ENCODE peak calls at places on chromosomes 13 and 19, in five cellular contexts. One of them, this sample, is unnamed.

GRCh38 chr19:17739121-17739875 is 12.0 kb upstream of the FCHO1 start:
- DNase-seq in transverse colon: peak
- DNase-seq in body of pancreas: no peak
- DNase-seq in IMR-90: no peak
- DNase-seq in right lobe of liver: no peak
- DNase-seq in this sample: no peak

GRCh38 chr13:35208587-35208986 is 266.5 kb downstream of the NBEA start:
- DNase-seq in transverse colon: no peak
- DNase-seq in body of pancreas: no peak
- DNase-seq in IMR-90: no peak
- DNase-seq in right lobe of liver: no peak
- DNase-seq in this sample: no peak

GRCh38 chr13:99205621-99206220 is 5.1 kb downstream of the UBAC2 start:
- DNase-seq in body of pancreas: no peak
- DNase-seq in transverse colon: no peak
- DNase-seq in right lobe of liver: no peak
- DNase-seq in IMR-90: no peak
- DNase-seq in this sample: no peak

GRCh38 chr13:79966039-79966438 is 374.9 kb downstream of the SPRY2 start:
- DNase-seq in transverse colon: no peak
- DNase-seq in body of pancreas: no peak
- DNase-seq in right lobe of liver: no peak
- DNase-seq in IMR-90: peak
- DNase-seq in this sample: no peak

GRCh38 chr19:49652723-49653465 is 10.9 kb downstream of the SCAF1 start:
- DNase-seq in IMR-90: no peak
- DNase-seq in right lobe of liver: no peak
- DNase-seq in transverse colon: no peak
- DNase-seq in body of pancreas: no peak
- DNase-seq in this sample: no peak

GRCh38 chr19:50486823-50487515 is 10.3 kb upstream of the GARIN5A start:
- DNase-seq in transverse colon: no peak
- DNase-seq in right lobe of liver: no peak
- DNase-seq in body of pancreas: peak
- DNase-seq in IMR-90: peak
- DNase-seq in this sample: no peak

GRCh38 chr19:29478578-29479565 is 46.9 kb upstream of the VSTM2B start:
- DNase-seq in right lobe of liver: no peak
- DNase-seq in transverse colon: no peak
- DNase-seq in IMR-90: no peak
- DNase-seq in body of pancreas: peak
- DNase-seq in this sample: peak

GRCh38 chr19:37763488-37763887 is 15.9 kb downstream of the ZNF573 start:
- DNase-seq in right lobe of liver: no peak
- DNase-seq in transverse colon: no peak
- DNase-seq in body of pancreas: no peak
- DNase-seq in IMR-90: peak
- DNase-seq in this sample: no peak

GRCh38 chr13:48437381-48437780 is 24.5 kb upstream of the LPAR6 start:
- DNase-seq in right lobe of liver: peak
- DNase-seq in transverse colon: peak
- DNase-seq in IMR-90: peak
- DNase-seq in body of pancreas: peak
- DNase-seq in this sample: no peak

GRCh38 chr13:49042476-49042875 is 66.8 kb downstream of the FNDC3A start:
- DNase-seq in IMR-90: peak
- DNase-seq in body of pancreas: no peak
- DNase-seq in transverse colon: no peak
- DNase-seq in right lobe of liver: no peak
- DNase-seq in this sample: no peak

GRCh38 chr19:2574971-2575630 is 99.2 kb downstream of the GADD45B start:
- DNase-seq in IMR-90: no peak
- DNase-seq in transverse colon: no peak
- DNase-seq in body of pancreas: no peak
- DNase-seq in right lobe of liver: no peak
- DNase-seq in this sample: peak

GRCh38 chr13:76936736-76937135 is 11.6 kb upstream of the ACOD1 start:
- DNase-seq in right lobe of liver: no peak
- DNase-seq in IMR-90: no peak
- DNase-seq in body of pancreas: no peak
- DNase-seq in transverse colon: no peak
- DNase-seq in this sample: no peak

GRCh38 chr19:1566392-1567115 is 1.6 kb downstream of the MEX3D start:
- DNase-seq in body of pancreas: peak
- DNase-seq in transverse colon: peak
- DNase-seq in right lobe of liver: no peak
- DNase-seq in IMR-90: peak
- DNase-seq in this sample: peak

GRCh38 chr13:50617134-50617721 is 226.3 kb downstream of the DLEU7 start:
- DNase-seq in IMR-90: peak
- DNase-seq in right lobe of liver: no peak
- DNase-seq in transverse colon: no peak
- DNase-seq in body of pancreas: no peak
- DNase-seq in this sample: no peak

GRCh38 chr19:8028951-8029491 is 23.5 kb upstream of the CCL25 start:
- DNase-seq in transverse colon: no peak
- DNase-seq in body of pancreas: no peak
- DNase-seq in right lobe of liver: no peak
- DNase-seq in IMR-90: peak
- DNase-seq in this sample: no peak

GRCh38 chr19:3059653-3060052 is 2.6 kb downstream of the TLE5 start:
- DNase-seq in transverse colon: no peak
- DNase-seq in IMR-90: no peak
- DNase-seq in right lobe of liver: no peak
- DNase-seq in body of pancreas: no peak
- DNase-seq in this sample: no peak

GRCh38 chr19:46746281-46746965 is at the start of gene STRN4:
- DNase-seq in body of pancreas: peak
- DNase-seq in right lobe of liver: no peak
- DNase-seq in transverse colon: peak
- DNase-seq in IMR-90: no peak
- DNase-seq in this sample: no peak

GRCh38 chr13:53398051-53398450 is 369.4 kb downstream of the OLFM4 start:
- DNase-seq in right lobe of liver: no peak
- DNase-seq in IMR-90: no peak
- DNase-seq in body of pancreas: no peak
- DNase-seq in transverse colon: no peak
- DNase-seq in this sample: no peak

GRCh38 chr19:47447470-47448359 is 24.0 kb downstream of the SLC8A2 start:
- DNase-seq in body of pancreas: peak
- DNase-seq in IMR-90: peak
- DNase-seq in transverse colon: peak
- DNase-seq in right lobe of liver: peak
- DNase-seq in this sample: no peak

GRCh38 chr13:60837806-60838205 is 440.8 kb downstream of the TDRD3 start:
- DNase-seq in IMR-90: no peak
- DNase-seq in right lobe of liver: no peak
- DNase-seq in transverse colon: no peak
- DNase-seq in body of pancreas: no peak
- DNase-seq in this sample: no peak

GRCh38 chr13:64529874-64530485 is 2700.2 kb downstream of the PCDH9 start:
- DNase-seq in transverse colon: no peak
- DNase-seq in IMR-90: no peak
- DNase-seq in body of pancreas: peak
- DNase-seq in right lobe of liver: no peak
- DNase-seq in this sample: no peak

GRCh38 chr13:98576963-98577822 is at the start of gene STK24:
- DNase-seq in right lobe of liver: peak
- DNase-seq in transverse colon: peak
- DNase-seq in IMR-90: peak
- DNase-seq in body of pancreas: peak
- DNase-seq in this sample: no peak

GRCh38 chr13:94435604-94436226 is 43.8 kb downstream of the DCT start:
- DNase-seq in right lobe of liver: no peak
- DNase-seq in transverse colon: no peak
- DNase-seq in IMR-90: peak
- DNase-seq in body of pancreas: no peak
- DNase-seq in this sample: no peak

GRCh38 chr13:73261739-73262216 is 203.0 kb downstream of the KLF5 start:
- DNase-seq in body of pancreas: peak
- DNase-seq in transverse colon: no peak
- DNase-seq in right lobe of liver: no peak
- DNase-seq in IMR-90: no peak
- DNase-seq in this sample: no peak

GRCh38 chr13:20074956-20075355 is 85.9 kb downstream of the GJA3 start:
- DNase-seq in right lobe of liver: no peak
- DNase-seq in transverse colon: no peak
- DNase-seq in body of pancreas: no peak
- DNase-seq in IMR-90: no peak
- DNase-seq in this sample: no peak

GRCh38 chr19:50909240-50910070 is 1.7 kb downstream of the KLK4 start:
- DNase-seq in body of pancreas: peak
- DNase-seq in transverse colon: peak
- DNase-seq in IMR-90: no peak
- DNase-seq in right lobe of liver: peak
- DNase-seq in this sample: no peak

GRCh38 chr13:48896312-48896711 is 79.4 kb upstream of the FNDC3A start:
- DNase-seq in body of pancreas: no peak
- DNase-seq in transverse colon: no peak
- DNase-seq in right lobe of liver: no peak
- DNase-seq in IMR-90: peak
- DNase-seq in this sample: no peak

GRCh38 chr13:108924154-108924940 is 294.9 kb downstream of the MYO16 start:
- DNase-seq in body of pancreas: no peak
- DNase-seq in right lobe of liver: no peak
- DNase-seq in IMR-90: peak
- DNase-seq in transverse colon: no peak
- DNase-seq in this sample: no peak

GRCh38 chr13:22039961-22040360 is 369.1 kb downstream of the FGF9 start:
- DNase-seq in body of pancreas: no peak
- DNase-seq in IMR-90: no peak
- DNase-seq in transverse colon: no peak
- DNase-seq in right lobe of liver: no peak
- DNase-seq in this sample: no peak

DNA sequence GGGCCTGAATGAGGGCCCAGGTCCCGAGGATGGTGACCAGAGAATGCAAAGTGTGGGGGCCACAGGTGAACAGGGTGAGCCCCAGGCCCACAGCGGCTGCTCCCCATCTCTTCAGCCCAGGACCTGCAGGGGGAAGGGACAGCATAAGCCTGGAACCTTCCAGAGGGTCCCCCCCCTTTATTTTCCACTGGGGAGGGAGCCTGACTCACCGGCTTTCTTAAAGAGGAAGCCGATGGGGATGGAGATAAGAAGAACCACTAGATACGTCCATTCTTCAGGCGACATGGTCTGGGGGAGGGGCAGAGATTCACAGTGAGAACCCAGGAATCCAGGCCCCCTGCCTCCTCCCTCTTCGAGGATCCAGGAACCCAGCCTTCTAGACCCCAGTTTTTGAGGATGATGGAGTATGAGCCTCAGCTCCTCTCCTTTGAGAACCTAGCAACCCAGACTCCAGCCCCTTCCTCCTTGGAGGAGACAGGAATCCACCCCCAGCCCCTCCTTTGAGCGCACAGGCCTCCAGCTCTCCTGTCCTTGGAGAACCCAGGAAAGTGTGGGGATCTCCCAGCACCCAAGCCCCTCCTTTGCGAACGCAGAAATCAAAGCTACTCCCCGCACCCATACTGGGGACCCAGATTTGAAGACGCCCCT is 1.0 kb downstream of the MBOAT7 start:
- DNase-seq in transverse colon: no peak
- DNase-seq in IMR-90: peak
- DNase-seq in body of pancreas: no peak
- DNase-seq in right lobe of liver: no peak
- DNase-seq in this sample: no peak
- TF ChIP-seq POLR2A in transverse colon: no peak
- TF ChIP-seq POLR2A in IMR-90: no peak
- TF ChIP-seq POLR2A in body of pancreas: no peak
- TF ChIP-seq POLR2A in right lobe of liver: no peak
- TF ChIP-seq POLR2A in this sample: no peak

GRCh38 chr13:29436721-29437250 is 158.7 kb downstream of the SLC7A1 start:
- DNase-seq in transverse colon: no peak
- DNase-seq in right lobe of liver: no peak
- DNase-seq in IMR-90: no peak
- DNase-seq in body of pancreas: no peak
- DNase-seq in this sample: no peak

GRCh38 chr13:29436291-29436690 is 159.2 kb downstream of the SLC7A1 start:
- DNase-seq in body of pancreas: no peak
- DNase-seq in transverse colon: no peak
- DNase-seq in IMR-90: peak
- DNase-seq in right lobe of liver: no peak
- DNase-seq in this sample: no peak

GRCh38 chr13:29434217-29434940 is 161.1 kb downstream of the SLC7A1 start:
- DNase-seq in right lobe of liver: no peak
- DNase-seq in body of pancreas: no peak
- DNase-seq in IMR-90: no peak
- DNase-seq in transverse colon: no peak
- DNase-seq in this sample: no peak

GRCh38 chr13:29438772-29439171 is 156.7 kb downstream of the SLC7A1 start:
- DNase-seq in transverse colon: no peak
- DNase-seq in body of pancreas: no peak
- DNase-seq in right lobe of liver: no peak
- DNase-seq in IMR-90: no peak
- DNase-seq in this sample: no peak

DNA sequence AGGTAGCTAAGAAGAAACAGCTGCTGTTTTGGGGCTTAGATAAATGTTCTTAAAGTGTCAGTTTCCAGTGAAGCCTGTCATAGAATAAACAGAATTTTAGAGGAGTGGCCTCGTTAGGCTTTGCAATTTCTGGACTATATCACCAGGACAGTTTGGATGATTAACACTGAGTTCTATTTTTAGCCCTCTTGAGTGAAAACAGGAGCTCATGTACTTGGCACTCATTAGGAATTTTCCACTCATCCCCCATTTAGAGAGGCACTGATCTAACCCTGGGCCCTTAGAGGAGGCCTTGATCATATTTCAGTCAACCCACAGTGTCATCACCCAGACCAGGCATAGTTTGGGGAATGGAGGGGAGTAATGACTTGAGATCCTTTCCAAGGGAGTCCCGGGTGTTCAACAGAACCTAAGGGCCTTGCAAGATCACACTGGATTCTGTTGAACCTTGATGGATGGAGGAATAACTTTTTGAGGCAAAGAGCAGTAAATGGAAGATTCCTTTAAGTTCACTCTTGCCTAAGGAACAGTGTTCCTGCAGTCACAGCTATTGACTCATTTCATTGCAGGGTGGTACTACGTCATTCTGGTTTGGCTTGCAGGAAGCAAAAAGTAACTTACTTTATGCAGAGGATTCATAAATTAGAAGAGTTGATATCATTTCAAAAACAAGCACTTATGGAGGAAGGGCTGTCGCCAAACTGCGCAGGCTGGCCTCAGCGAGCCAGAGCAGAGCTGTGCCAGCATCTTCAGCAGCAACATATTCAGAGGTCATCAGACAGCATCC is 160.2 kb downstream of the SLC7A1 start:
- DNase-seq in transverse colon: no peak
- DNase-seq in right lobe of liver: no peak
- DNase-seq in body of pancreas: no peak
- DNase-seq in IMR-90: peak
- DNase-seq in this sample: no peak
- H3K27ac ChIP-seq in transverse colon: peak
- H3K27ac ChIP-seq in right lobe of liver: no peak
- H3K27ac ChIP-seq in body of pancreas: peak
- H3K27ac ChIP-seq in IMR-90: peak
- H3K27ac ChIP-seq in this sample: no peak

GRCh38 chr19:41397086-41398041 is at the start of the genes BCKDHA and EXOSC5:
- DNase-seq in transverse colon: peak
- DNase-seq in body of pancreas: peak
- DNase-seq in IMR-90: peak
- DNase-seq in right lobe of liver: peak
- DNase-seq in this sample: peak
- TF ChIP-seq POLR2A in transverse colon: peak
- TF ChIP-seq POLR2A in body of pancreas: no peak
- TF ChIP-seq POLR2A in IMR-90: peak
- TF ChIP-seq POLR2A in right lobe of liver: no peak
- TF ChIP-seq POLR2A in this sample: no peak

GRCh38 chr13:105436946-105437345 is 1098.5 kb downstream of the EFNB2 start:
- DNase-seq in transverse colon: no peak
- DNase-seq in right lobe of liver: no peak
- DNase-seq in body of pancreas: no peak
- DNase-seq in IMR-90: no peak
- DNase-seq in this sample: no peak
- H3K27ac ChIP-seq in transverse colon: no peak
- H3K27ac ChIP-seq in right lobe of liver: no peak
- H3K27ac ChIP-seq in body of pancreas: no peak
- H3K27ac ChIP-seq in IMR-90: no peak
- H3K27ac ChIP-seq in this sample: no peak

This sample was measured in suprapubic skin.